ENCODE peak calls at places on chromosomes 11 and 22, in nine cellular contexts. J is stomach, U is HCT116, I is GM12891, Q is tibial nerve, C is body of pancreas, N is A549, D is heart left ventricle, E is IMR-90. M is an unnamed sample.
A peak's percentile ranks its signal among the peaks of the same experiment; 100 is the strongest.

GRCh38 chr11:7088921-7089320 is at the start of gene RBMXL2:
- DNase-seq in E (no peak), Q (no peak), U (no peak), J (no peak), I (no peak), N (no peak), C (no peak), D (no peak), M (no peak)

GRCh38 chr11:117198613-117199012 is 557 bp upstream of the TAGLN start:
- DNase-seq in J (no peak), U (no peak), I (no peak), N (no peak), Q (no peak), D (no peak), C (no peak), E (no peak), M (no peak)

GRCh38 chr22:44928711-44929347 is 81.0 kb downstream of the PHF21B start:
- DNase-seq in I (no peak), Q (no peak), N (no peak), E (no peak), U (no peak), C (no peak), J (no peak), D (no peak), M (no peak)

GRCh38 chr11:103327721-103328120 is 218.5 kb downstream of the DYNC2H1 start:
- DNase-seq in Q (no peak), C (no peak), I (no peak), D (no peak), U (no peak), J (no peak), N (no peak), E (peak; percentile 2), M (no peak)

GRCh38 chr11:89433278-89433677 is 57.9 kb downstream of the NOX4 start:
- DNase-seq in C (no peak), D (no peak), U (no peak), I (no peak), Q (no peak), E (no peak), J (no peak), N (no peak), M (no peak)

GRCh38 chr22:40499187-40499753 is 128.9 kb downstream of the SGSM3 start:
- DNase-seq in E (peak; percentile 99), D (no peak), J (peak; percentile 37), U (peak; percentile 79), C (no peak), N (peak; percentile 89), I (peak; percentile 15), Q (no peak), M (peak; percentile 26)

GRCh38 chr11:61509058-61510029 is 795 bp downstream of the LRRC10B start:
- DNase-seq in U (peak; percentile 37), Q (no peak), N (peak; percentile 90), D (peak; percentile 54), E (peak; percentile 69), I (peak; percentile 95), C (peak; percentile 64), J (peak; percentile 77), M (peak; percentile 73)

GRCh38 chr11:396948-397548 is 3.0 kb downstream of the PKP3 start:
- DNase-seq in I (peak; percentile 92), E (peak; percentile 36), Q (peak; percentile 41), J (no peak), D (peak; percentile 56), C (no peak), N (no peak), U (no peak), M (peak; percentile 62)

DNA sequence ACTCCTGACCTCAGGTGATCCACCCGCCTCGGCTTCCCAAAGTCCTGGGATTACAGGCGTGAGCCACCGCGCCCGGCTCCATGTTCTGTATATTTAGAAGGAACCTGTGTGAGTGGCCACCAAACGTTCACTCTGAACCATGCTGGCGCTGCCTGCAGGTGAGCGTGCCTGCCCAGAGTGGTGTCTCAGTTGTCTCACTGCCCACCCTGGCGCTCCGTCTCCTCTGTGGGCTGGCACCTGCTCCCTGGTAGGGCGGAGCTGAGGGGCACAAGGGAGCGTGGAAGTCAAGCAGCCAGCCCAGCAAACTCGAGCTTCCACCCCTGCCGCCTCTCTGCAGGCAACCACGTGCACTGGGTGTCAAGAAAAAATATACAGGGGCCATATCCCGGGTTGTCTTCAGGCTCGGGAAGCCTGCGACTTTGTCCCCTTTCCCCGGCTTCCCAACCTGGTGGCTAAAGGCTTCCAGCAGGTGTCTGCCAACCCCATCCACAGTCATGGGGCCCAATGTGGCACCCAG is 16.7 kb downstream of the TXN2 start:
- DNase-seq in U (no peak), D (no peak), Q (no peak), I (no peak), E (no peak), C (peak; percentile 49), N (no peak), J (no peak), M (no peak)
- TF ChIP-seq POLR2A in U (no peak), D (no peak), Q (no peak), I (no peak), E (no peak), C (no peak), N (no peak), J (no peak), M (no peak)

GRCh38 chr22:49457146-49457545 is 370.5 kb downstream of the BRD1 start:
- DNase-seq in C (no peak), E (no peak), Q (no peak), N (no peak), U (no peak), J (no peak), I (no peak), D (no peak), M (no peak)

GRCh38 chr22:49458708-49459099 is 369.0 kb downstream of the BRD1 start:
- DNase-seq in Q (no peak), C (no peak), N (no peak), U (no peak), D (no peak), I (no peak), J (no peak), E (no peak), M (no peak)

GRCh38 chr22:49460662-49461371 is 366.9 kb downstream of the BRD1 start:
- DNase-seq in U (no peak), E (no peak), J (no peak), C (no peak), I (no peak), N (no peak), Q (no peak), D (no peak), M (no peak)

GRCh38 chr22:49454726-49455125 is 372.9 kb downstream of the BRD1 start:
- DNase-seq in E (no peak), I (no peak), C (no peak), U (no peak), J (no peak), N (no peak), Q (no peak), D (no peak), M (no peak)

DNA sequence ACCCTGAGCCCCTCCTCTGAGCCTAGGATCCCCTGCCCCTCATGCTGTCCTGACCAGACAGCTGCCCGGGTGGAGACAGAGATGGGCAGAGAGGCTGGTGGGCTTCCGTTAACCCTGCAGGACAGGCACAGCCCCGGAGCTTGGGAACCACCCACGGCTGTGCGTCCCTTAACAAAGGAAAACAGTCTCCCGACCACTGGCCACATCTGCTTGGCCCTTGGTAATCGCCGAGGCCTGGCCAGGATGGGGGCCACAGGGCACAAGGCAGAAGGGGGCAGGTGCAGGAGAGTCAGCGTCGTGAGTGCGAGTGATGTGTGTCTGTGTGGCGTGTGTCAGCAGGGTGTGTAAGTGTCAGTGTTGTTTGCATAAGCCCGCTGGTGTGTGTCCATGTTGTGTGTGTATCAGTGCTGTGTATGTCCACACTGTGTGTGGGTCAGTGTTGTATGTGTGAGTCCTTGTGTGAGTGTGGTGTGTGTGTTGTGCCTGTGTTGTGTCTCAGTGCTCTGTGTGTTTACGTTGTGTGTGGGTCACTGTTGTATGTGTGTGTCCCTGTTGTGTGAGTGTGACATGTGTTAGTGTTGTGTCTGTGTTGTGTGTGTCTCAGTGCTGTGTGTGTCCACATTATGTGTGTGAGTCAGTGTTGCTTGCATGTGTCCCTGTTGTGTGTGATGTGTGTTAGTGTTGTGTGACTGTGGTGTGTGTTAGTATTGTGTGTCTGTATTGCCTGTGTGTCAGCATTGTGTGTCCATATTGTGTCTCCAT is 369.5 kb downstream of the BRD1 start:
- DNase-seq in D (no peak), N (no peak), U (no peak), Q (no peak), C (no peak), E (no peak), J (no peak), I (no peak), M (no peak)
- TF ChIP-seq POLR2A in D (no peak), N (no peak), U (no peak), Q (no peak), C (no peak), E (no peak), J (no peak), I (no peak), M (no peak)

DNA sequence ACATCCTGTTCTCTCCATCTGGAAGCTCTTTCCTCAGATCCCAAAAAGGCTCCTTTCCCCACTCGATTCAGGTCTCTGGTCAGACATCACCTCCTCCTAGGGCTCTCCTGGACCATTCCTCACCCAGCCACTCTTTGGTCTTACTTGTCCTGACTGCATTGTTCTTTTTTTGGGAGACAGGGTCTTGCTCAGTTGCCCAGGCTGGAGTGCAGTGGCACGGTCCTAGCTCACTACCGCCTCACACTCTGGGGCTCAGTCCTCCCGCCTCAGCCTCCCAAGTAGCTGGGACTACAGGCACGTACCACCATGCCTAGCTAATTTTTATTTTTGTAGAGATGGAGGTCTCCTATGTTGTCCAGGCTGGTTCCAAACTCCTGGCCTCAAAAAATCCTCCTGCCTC is 2.2 kb upstream of the CORO1B start:
- DNase-seq in E (no peak), C (no peak), Q (no peak), U (no peak), D (no peak), J (no peak), I (no peak), N (no peak), M (no peak)
- TF ChIP-seq POLR2A in E (no peak), C (no peak), Q (no peak), U (no peak), D (no peak), J (no peak), I (no peak), N (no peak), M (no peak)

GRCh38 chr11:115503886-115504278 is 333 bp downstream of the CADM1 start:
- DNase-seq in D (no peak), C (no peak), E (no peak), U (no peak), I (no peak), J (no peak), Q (no peak), N (no peak), M (no peak)

GRCh38 chr11:115505165-115505564 is 950 bp upstream of the CADM1 start:
- DNase-seq in C (peak; percentile 17), D (no peak), N (no peak), I (no peak), U (no peak), J (no peak), Q (no peak), E (no peak), M (no peak)

GRCh38 chr11:115503083-115503885 is 931 bp downstream of the CADM1 start:
- DNase-seq in E (peak; percentile 71), U (no peak), C (peak; percentile 55), Q (peak; percentile 9), J (peak; percentile 69), N (peak; percentile 71), D (peak; percentile 68), I (no peak), M (no peak)

GRCh38 chr11:115502636-115503082 is 1.6 kb downstream of the CADM1 start:
- DNase-seq in Q (no peak), D (no peak), C (peak; percentile 17), I (no peak), J (no peak), N (no peak), U (no peak), E (no peak), M (no peak)

DNA sequence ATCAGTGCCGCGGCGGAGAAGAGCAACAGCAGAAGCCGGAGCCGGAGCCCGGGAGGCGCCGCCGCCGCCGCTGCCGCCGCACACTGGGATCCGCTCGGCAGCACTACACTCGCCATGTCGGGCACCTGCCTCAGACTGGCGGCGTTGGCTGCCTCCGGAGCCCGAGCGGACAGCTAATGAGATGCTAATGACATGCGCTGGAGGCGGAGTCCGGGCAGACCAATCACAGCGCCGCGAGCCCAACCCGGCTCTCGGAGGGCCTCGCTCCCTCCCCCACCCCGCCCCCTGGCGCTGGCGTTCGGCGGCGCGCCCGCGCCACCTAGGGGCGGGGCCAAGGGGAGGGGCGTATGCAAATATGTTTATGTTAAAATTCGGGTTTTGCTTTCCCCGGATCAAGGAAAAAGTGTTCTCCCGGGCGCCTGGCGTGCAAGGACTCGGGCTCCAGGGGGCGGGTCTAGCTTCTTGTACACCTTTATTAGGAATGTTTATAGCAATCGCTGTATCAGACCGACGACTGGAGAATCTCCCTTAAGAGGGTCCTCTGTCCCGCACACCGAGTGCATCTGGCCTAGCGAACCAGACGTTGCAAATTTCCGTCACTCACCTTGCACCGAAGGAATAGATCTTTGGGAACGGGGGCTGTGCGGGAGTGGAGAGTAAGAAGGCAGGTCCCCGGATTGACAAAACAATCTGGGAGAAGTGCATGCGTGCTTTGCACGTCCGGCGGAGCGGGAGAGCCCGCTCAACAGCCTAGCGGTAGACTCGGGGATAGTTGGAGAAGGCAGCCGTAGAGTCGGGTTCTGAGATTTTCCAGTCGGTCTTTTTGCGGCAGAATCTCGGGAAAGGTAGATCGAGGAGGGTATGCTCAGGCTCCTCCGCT is at the start of gene CADM1:
- DNase-seq in C (peak; percentile 95), D (peak; percentile 93), I (peak; percentile 61), J (peak; percentile 96), N (peak; percentile 92), Q (peak; percentile 73), E (peak; percentile 95), U (no peak), M (peak; percentile 47)
- TF ChIP-seq POLR2A in C (peak; percentile 87), D (peak; percentile 80), I (peak; percentile 70), J (no peak), N (peak; percentile 93), Q (peak; percentile 82), E (peak; percentile 97), U (no peak), M (no peak)

M was measured in erythroblast.